ENCODE peak calls at places on chromosomes 1 and 21, in four cellular contexts. W is IMR-90, K is HepG2, Y is A549. V is an unnamed sample.

GRCh38 chr1:20366766-20367602 is 76.3 kb downstream of the VWA5B1 start:
- DNase-seq in K (peak; percentile 25), W (peak; percentile 45), Y (peak; percentile 46), V (peak; percentile 34)

GRCh38 chr1:54519709-54520108 is 28.3 kb upstream of the ACOT11 start:
- DNase-seq in W (no peak), K (no peak), Y (no peak), V (no peak)

GRCh38 chr1:230236951-230237350 is 169.9 kb downstream of the GALNT2 start:
- DNase-seq in K (no peak), W (peak; percentile 40), Y (no peak), V (no peak)

GRCh38 chr1:207060596-207060995 is 7.5 kb downstream of the PFKFB2 start:
- DNase-seq in W (no peak), K (no peak), Y (no peak), V (no peak)

GRCh38 chr1:200780545-200781444 is 42.1 kb downstream of the CAMSAP2 start:
- DNase-seq in W (peak; percentile 43), Y (no peak), K (no peak), V (no peak)

GRCh38 chr1:66437136-66437401 is 96.9 kb upstream of the SGIP1 start:
- DNase-seq in W (no peak), K (no peak), Y (no peak), V (no peak)

GRCh38 chr1:150979007-150979722 is 2.9 kb upstream of the ANXA9 start:
- DNase-seq in Y (peak; percentile 89), W (peak; percentile 85), K (peak; percentile 82), V (peak; percentile 80)

GRCh38 chr1:90339822-90340221 is 344.9 kb downstream of the ZNF326 start:
- DNase-seq in W (no peak), Y (no peak), K (no peak), V (no peak)

GRCh38 chr1:30929135-30929889 is 20.8 kb upstream of the SDC3 start:
- DNase-seq in K (peak; percentile 68), Y (peak; percentile 37), W (peak; percentile 36), V (peak; percentile 79)

GRCh38 chr1:182888736-182889531 is 49.8 kb downstream of the DHX9 start:
- DNase-seq in W (peak; percentile 71), Y (no peak), K (no peak), V (no peak)

GRCh38 chr1:101465941-101466340 is 229.1 kb downstream of the S1PR1 start:
- DNase-seq in K (peak; percentile 3), W (no peak), Y (no peak), V (no peak)

GRCh38 chr1:157966034-157966671 is 27.3 kb upstream of the KIRREL1 start:
- DNase-seq in K (peak; percentile 56), W (peak; percentile 82), Y (peak; percentile 77), V (no peak)

GRCh38 chr1:220879509-220880366 is 495 bp downstream of the HLX start:
- DNase-seq in Y (peak; percentile 30), W (peak; percentile 51), K (no peak), V (peak; percentile 46)

GRCh38 chr1:212703991-212704564 is 4.4 kb upstream of the BATF3 start:
- DNase-seq in Y (no peak), K (no peak), W (no peak), V (no peak)

GRCh38 chr1:1858382-1859086 is 32.4 kb downstream of the GNB1 start:
- DNase-seq in Y (peak; percentile 73), W (peak; percentile 81), K (peak; percentile 62), V (peak; percentile 74)

GRCh38 chr1:199646761-199647160 is 380.7 kb upstream of the NR5A2 start:
- DNase-seq in W (no peak), Y (peak; percentile 10), K (peak; percentile 13), V (no peak)

GRCh38 chr21:25607151-25607811 is at the start of gene MRPL39:
- DNase-seq in K (peak; percentile 81), W (peak; percentile 88), Y (peak; percentile 87), V (peak; percentile 95)

GRCh38 chr1:18299441-18300338 is 181.0 kb upstream of the KLHDC7A start:
- DNase-seq in Y (peak; percentile 22), W (no peak), K (peak; percentile 13), V (peak; percentile 73)

GRCh38 chr1:30764939-30765582 is 7.5 kb upstream of the LAPTM5 start:
- DNase-seq in Y (no peak), W (no peak), K (no peak), V (no peak)

GRCh38 chr1:50158421-50158820 is 49.7 kb downstream of the ELAVL4 start:
- DNase-seq in Y (no peak), K (no peak), W (no peak), V (no peak)

GRCh38 chr1:84360303-84360702 is 38.0 kb upstream of the DNASE2B start:
- DNase-seq in K (no peak), Y (no peak), W (no peak), V (no peak)
- TF ChIP-seq MAZ in K (no peak), Y (no peak), W (no peak), V (no peak)

GRCh38 chr1:204384636-204385354 is 25.1 kb upstream of the PLEKHA6 start:
- DNase-seq in K (no peak), Y (no peak), W (peak; percentile 50), V (no peak)
- TF ChIP-seq MAZ in K (no peak), Y (no peak), W (no peak), V (no peak)

DNA sequence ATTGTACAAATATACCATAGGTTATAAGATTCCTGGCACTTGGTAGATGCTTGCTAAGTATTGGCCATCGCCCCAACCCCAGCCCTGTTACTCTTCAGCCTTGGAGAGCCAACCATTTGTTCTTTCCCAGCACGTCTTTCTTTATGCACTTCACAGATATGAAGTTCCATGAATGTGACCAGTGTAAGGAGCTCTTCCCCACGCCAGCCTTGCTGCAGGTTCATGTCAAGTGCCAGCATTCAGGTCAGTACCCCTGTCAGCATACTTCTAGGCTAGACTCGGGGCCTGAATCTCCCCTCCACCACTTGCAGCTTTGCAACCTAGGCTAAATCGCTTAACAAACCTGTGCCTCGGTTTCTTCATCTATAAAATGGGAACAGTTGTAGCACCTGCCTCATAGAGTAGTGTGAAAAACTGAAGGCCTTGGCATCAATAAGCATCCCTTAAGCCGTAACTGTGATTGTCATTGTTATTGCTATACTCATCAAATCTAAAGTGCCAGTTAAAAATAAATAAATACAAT is 41.0 kb upstream of the EPHA8 start:
- DNase-seq in W (no peak), K (no peak), Y (no peak), V (no peak)
- TF ChIP-seq MAZ in W (no peak), K (no peak), Y (no peak), V (no peak)

DNA sequence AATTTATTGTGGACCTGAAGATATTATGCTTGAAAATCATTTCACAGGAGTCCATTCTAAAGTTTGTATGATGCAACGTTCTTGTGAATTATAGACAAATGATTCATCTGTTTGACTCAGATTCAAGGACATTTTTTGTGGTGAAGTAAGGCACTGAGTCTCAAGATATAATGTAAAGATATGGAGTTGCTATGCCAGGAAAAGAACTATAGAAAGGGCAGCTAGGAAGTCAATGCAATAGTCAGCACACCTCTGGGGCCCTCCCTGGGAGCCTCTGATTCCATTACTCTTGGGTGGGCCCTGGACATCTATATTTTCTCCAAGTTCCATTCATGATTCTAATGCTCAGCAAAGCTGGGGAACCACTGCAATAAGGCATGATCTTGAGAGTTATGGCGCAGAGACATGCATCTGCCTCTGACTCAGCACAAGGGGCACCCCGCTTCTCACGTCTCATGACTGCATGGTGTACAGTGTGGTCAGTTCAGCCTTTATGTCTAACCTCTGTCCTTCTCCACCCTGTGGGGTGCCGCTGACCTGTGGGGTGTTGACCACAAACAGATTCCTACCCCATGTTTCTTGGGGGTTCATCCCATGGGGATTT is 34.1 kb downstream of the ETS2 start:
- DNase-seq in K (no peak), Y (peak; percentile 53), W (peak; percentile 94), V (no peak)
- TF ChIP-seq MAZ in K (no peak), Y (no peak), W (no peak), V (no peak)

GRCh38 chr1:156697481-156697880 is 7.9 kb downstream of the CRABP2 start:
- DNase-seq in Y (no peak), W (no peak), K (no peak), V (no peak)

GRCh38 chr1:156698995-156699394 is 6.4 kb downstream of the CRABP2 start:
- DNase-seq in Y (no peak), K (no peak), W (no peak), V (no peak)

GRCh38 chr1:156693858-156694562 is 11.4 kb downstream of the CRABP2 start:
- DNase-seq in K (no peak), Y (peak; percentile 34), W (no peak), V (peak; percentile 91)

GRCh38 chr1:156694563-156694962 is 10.8 kb downstream of the CRABP2 start:
- DNase-seq in W (no peak), K (no peak), Y (no peak), V (no peak)

GRCh38 chr1:156696755-156697154 is 8.6 kb downstream of the CRABP2 start:
- DNase-seq in W (no peak), Y (no peak), K (no peak), V (no peak)
- TF ChIP-seq MAZ in W (no peak), Y (no peak), K (no peak), V (no peak)

GRCh38 chr1:3680488-3681230 is 28.3 kb downstream of the TP73 start:
- DNase-seq in K (no peak), W (no peak), Y (no peak), V (no peak)
- TF ChIP-seq MAZ in K (no peak), W (no peak), Y (no peak), V (no peak)

GRCh38 chr1:17199267-17200044 is 5.5 kb upstream of the PADI1 start:
- DNase-seq in W (peak; percentile 22), Y (no peak), K (no peak), V (no peak)

GRCh38 chr1:17200246-17200645 is 4.7 kb upstream of the PADI1 start:
- DNase-seq in Y (no peak), W (no peak), K (no peak), V (no peak)

GRCh38 chr1:17198476-17199258 is 6.3 kb upstream of the PADI1 start:
- DNase-seq in W (no peak), Y (no peak), K (no peak), V (no peak)

GRCh38 chr1:17200756-17201155 is 4.2 kb upstream of the PADI1 start:
- DNase-seq in W (no peak), K (peak; percentile 7), Y (no peak), V (no peak)

GRCh38 chr1:17201201-17202021 is 3.5 kb upstream of the PADI1 start:
- DNase-seq in Y (peak; percentile 63), K (no peak), W (no peak), V (no peak)
- TF ChIP-seq MAZ in Y (no peak), K (no peak), W (no peak), V (no peak)

GRCh38 chr1:10225573-10225972 is 15.2 kb downstream of the KIF1B start:
- DNase-seq in Y (no peak), K (no peak), W (peak; percentile 43), V (no peak)
- TF ChIP-seq MAZ in Y (no peak), K (no peak), W (no peak), V (no peak)

V was measured in K562.